ENCODE peak calls at places on chromosomes 11 and 22, in four cellular contexts. O, L, B and N are unnamed samples.

GRCh38 chr11:65891180-65892136 is 985 bp downstream of the CCDC85B start:
- DNase-seq in O (peak; percentile 81), L (no peak), B (peak; percentile 67), N (peak; percentile 47)

GRCh38 chr11:61489833-61490585 is 18.5 kb upstream of the LRRC10B start:
- DNase-seq in O (no peak), L (no peak), B (no peak), N (peak; percentile 26)

GRCh38 chr11:57456960-57457642 is 3.2 kb upstream of the RTN4RL2 start:
- DNase-seq in O (peak; percentile 94), L (peak; percentile 92), B (peak; percentile 82), N (peak; percentile 84)

GRCh38 chr11:94557391-94557790 is 9.8 kb upstream of the PIWIL4 start:
- DNase-seq in O (no peak), L (no peak), B (no peak), N (peak; percentile 24)

GRCh38 chr11:119029340-119030028 is 1.2 kb downstream of the SLC37A4 start:
- DNase-seq in O (peak; percentile 63), L (no peak), B (peak; percentile 28), N (no peak)

GRCh38 chr11:70826950-70827349 is 425.4 kb downstream of the SHANK2 start:
- DNase-seq in O (no peak), L (no peak), B (no peak), N (no peak)

GRCh38 chr11:67645521-67646457 is 4.7 kb downstream of the ACY3 start:
- DNase-seq in O (no peak), L (no peak), B (peak; percentile 44), N (no peak)

GRCh38 chr22:36015155-36015805 is 13.3 kb downstream of the RBFOX2 start:
- DNase-seq in O (no peak), L (no peak), B (no peak), N (no peak)

GRCh38 chr22:46815896-46816721 is 53.7 kb downstream of the TBC1D22A start:
- DNase-seq in O (no peak), L (no peak), B (no peak), N (peak; percentile 68)

GRCh38 chr22:44172370-44173108 is 8.2 kb upstream of the PARVG start:
- DNase-seq in O (peak; percentile 82), L (peak; percentile 64), B (peak; percentile 67), N (peak; percentile 34)

GRCh38 chr11:8717876-8718753 is 35.5 kb downstream of the RPL27A start:
- DNase-seq in O (peak; percentile 92), L (peak; percentile 56), B (peak; percentile 29), N (peak; percentile 88)

GRCh38 chr11:110478410-110478809 is 48.7 kb downstream of the FDX1 start:
- DNase-seq in O (no peak), L (no peak), B (no peak), N (no peak)

GRCh38 chr11:72446929-72447753 is 12.8 kb upstream of the CLPB start:
- DNase-seq in O (no peak), L (no peak), B (peak; percentile 51), N (peak; percentile 75)

GRCh38 chr22:26298605-26299310 is 129.5 kb downstream of the SEZ6L start:
- DNase-seq in O (no peak), L (no peak), B (no peak), N (no peak)

GRCh38 chr11:123536690-123537437 is 106.8 kb downstream of the GRAMD1B start:
- DNase-seq in O (no peak), L (no peak), B (no peak), N (peak; percentile 42)

GRCh38 chr11:77130763-77131513 is 2.9 kb downstream of the MYO7A start:
- DNase-seq in O (no peak), L (peak; percentile 54), B (no peak), N (peak; percentile 60)

GRCh38 chr11:64751580-64751979 is 7.6 kb upstream of the RASGRP2 start:
- DNase-seq in O (peak; percentile 48), L (peak; percentile 4), B (no peak), N (no peak)

GRCh38 chr11:45110562-45110961 is 35.9 kb upstream of the PRDM11 start:
- DNase-seq in O (peak; percentile 76), L (no peak), B (peak; percentile 75), N (peak; percentile 72)

GRCh38 chr11:88335284-88335683 is 2.3 kb downstream of the CTSC start:
- DNase-seq in O (no peak), L (no peak), B (no peak), N (no peak)
- H3K4me3 ChIP-seq in O (peak overlapping the region; percentile 77), L (peak overlapping the region; percentile 86), B (peak overlapping the region; percentile 76), N (no peak overlapping the region)

GRCh38 chr11:9962722-9963121 is 298.8 kb downstream of the SWAP70 start:
- DNase-seq in O (no peak), L (no peak), B (peak; percentile 74), N (no peak)
- TF ChIP-seq CTCF in O (no peak), L (no peak), B (no peak), N (no peak)

GRCh38 chr11:120054016-120054752 is 83.7 kb downstream of the TRIM29 start:
- DNase-seq in O (no peak), L (no peak), B (no peak), N (no peak)
- H3K4me3 ChIP-seq in O (no peak overlapping the region), L (no peak overlapping the region), B (no peak overlapping the region), N (no peak overlapping the region)

DNA sequence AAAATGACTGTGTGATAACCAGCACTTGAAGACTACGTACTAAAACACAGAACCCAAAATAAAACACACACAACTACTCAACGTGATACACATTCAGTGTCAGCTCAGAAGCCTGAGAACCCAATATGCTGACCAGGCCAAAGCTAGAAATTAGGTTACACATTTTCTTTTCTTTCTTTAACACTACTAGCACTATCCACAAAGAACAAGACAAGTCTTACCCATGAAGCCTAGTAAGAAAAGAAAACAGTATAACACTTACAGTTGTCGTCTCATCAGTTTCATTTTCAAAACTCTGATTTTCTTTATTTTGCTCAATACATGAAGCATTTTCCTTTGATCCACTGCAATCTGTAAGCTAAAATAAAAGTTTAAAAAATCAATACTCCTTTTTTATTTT is 472.9 kb downstream of the DLG2 start:
- DNase-seq in O (no peak), L (no peak), B (no peak), N (no peak)
- TF ChIP-seq CTCF in O (no peak), L (no peak), B (no peak), N (no peak)

GRCh38 chr11:6925636-6926207 is 504 bp upstream of the ZNF215 start:
- DNase-seq in O (no peak), L (no peak), B (peak; percentile 18), N (peak; percentile 40)
- H3K4me3 ChIP-seq in O (peak overlapping the region; percentile 70), L (peak overlapping the region; percentile 63), B (peak overlapping the region; percentile 88), N (peak overlapping the region; percentile 86)

GRCh38 chr11:101127699-101128570 is 1.7 kb downstream of the PGR start:
- DNase-seq in O (peak; percentile 71), L (peak; percentile 19), B (no peak), N (no peak)
- TF ChIP-seq CTCF in O (no peak), L (no peak), B (no peak), N (no peak)

GRCh38 chr11:43736502-43737193 is 56.1 kb downstream of the HSD17B12 start:
- DNase-seq in O (no peak), L (no peak), B (no peak), N (peak; percentile 85)

GRCh38 chr11:43737194-43737575 is 56.6 kb downstream of the HSD17B12 start:
- DNase-seq in O (no peak), L (no peak), B (no peak), N (no peak)

GRCh38 chr11:43735931-43736330 is 55.4 kb downstream of the HSD17B12 start:
- DNase-seq in O (no peak), L (no peak), B (no peak), N (peak; percentile 77)

GRCh38 chr11:43734256-43734655 is 53.7 kb downstream of the HSD17B12 start:
- DNase-seq in O (no peak), L (no peak), B (no peak), N (no peak)

DNA sequence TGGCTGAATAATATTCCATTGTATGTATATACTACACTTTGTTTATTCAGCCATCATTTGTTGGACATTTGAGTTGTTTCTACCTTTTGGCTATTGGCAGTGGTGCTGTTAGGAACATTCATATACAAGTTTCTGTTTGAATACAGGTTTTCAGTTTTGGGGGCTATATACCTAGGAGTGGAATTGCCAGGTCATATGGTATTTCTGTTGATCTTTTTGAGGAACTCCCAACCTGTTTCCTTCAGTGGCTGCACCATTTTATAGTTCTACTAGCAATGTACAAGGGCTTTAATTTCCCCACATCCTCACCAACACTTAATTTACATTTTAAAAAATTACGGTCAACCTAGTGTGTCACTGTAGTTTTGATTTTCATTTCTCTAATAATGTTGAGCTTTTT is 54.6 kb downstream of the HSD17B12 start:
- DNase-seq in O (no peak), L (no peak), B (no peak), N (no peak)
- H3K4me3 ChIP-seq in O (no peak overlapping the region), L (no peak overlapping the region), B (no peak overlapping the region), N (no peak overlapping the region)

DNA sequence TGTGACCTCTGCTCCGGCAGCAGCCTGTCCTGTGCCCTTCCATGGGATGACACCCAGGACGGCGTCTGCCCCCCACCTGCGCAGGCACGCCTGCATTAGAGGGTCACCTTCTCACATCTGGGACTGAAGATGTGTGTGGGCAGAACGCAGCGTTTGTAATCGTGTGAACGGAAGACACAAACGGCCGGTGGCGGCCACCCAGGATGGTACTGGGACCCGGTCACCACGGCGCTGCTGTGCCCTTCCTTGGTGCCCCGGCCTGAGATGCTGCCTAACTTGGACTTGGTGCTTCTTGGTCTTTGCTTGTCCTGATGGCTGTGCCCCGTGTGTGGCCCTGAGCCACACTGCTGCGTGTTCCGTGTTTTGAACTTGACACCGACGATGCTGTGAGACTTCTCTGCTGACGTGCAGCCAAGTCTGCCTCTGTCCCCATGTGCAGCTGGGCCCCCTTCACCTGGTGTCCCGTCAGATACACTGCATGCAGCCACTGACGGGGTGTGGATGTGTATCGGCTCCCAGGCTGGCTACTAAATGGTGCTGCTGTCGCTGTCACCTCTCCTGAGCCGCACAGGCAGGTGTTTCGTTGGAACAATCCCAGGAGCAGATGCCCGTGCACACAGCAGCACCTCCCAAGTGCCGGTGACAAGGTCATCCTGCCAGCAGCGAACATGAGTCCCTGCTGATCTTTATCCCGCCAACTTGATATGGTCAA is 21.4 kb downstream of the YPEL1 start:
- DNase-seq in O (no peak), L (no peak), B (no peak), N (no peak)
- TF ChIP-seq CTCF in O (no peak), L (no peak), B (no peak), N (no peak)

DNA sequence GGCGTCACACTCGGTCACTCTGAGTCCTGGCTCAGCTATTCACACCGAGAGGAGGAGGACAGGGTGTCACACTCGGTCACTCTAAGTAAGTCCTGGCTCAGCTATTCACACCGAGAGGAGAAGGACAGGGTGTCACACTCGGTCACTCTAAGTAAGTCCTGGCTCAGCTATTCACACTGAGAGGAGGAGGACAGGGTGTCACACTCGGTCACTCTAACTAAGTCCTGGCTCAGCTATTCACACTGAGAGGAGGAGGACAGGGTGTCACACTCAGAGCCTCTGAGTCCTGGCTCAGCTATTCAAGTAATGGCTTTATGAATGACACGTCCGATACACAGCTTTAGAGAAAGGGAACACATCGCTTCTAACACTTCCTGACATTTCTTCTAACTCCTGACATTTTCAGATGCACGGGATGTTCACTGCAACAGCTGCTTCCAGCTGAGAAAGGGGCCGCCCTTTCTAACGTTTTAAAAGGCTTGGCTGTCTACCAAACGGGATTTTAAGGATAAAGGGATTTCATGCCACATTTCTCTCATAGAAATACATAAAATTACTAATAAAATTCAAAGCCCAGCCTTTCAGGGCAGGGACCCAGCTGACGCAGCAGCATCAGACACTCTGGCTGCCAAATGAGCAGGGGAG is 28.1 kb downstream of the DRD4 start:
- DNase-seq in O (no peak), L (no peak), B (no peak), N (no peak)
- H3K4me3 ChIP-seq in O (no peak overlapping the region), L (peak overlapping the region; percentile 25), B (no peak overlapping the region), N (no peak overlapping the region)